ENCODE peak calls at places on chromosome 4, in ten cellular contexts. F is suprapubic skin, P is ovary, Q is gastrocnemius medialis, A is right lobe of liver, W is uterus, V is spleen, Z is adrenal gland, J is esophagus squamous epithelium, K is thyroid gland. N is an unnamed sample.

GRCh38 chr4:158129649-158130048 is 43.2 kb downstream of the GASK1B start:
- DNase-seq in V (no peak), Z (no peak), F (no peak), P (no peak), W (no peak), K (no peak), J (no peak), Q (no peak), A (no peak), N (no peak)

GRCh38 chr4:132227349-132228165 is 921.5 kb upstream of the PCDH10 start:
- DNase-seq in F (no peak), A (peak), P (no peak), J (no peak), K (peak), Q (no peak), W (no peak), Z (peak), V (no peak), N (peak)

GRCh38 chr4:124157781-124158180 is 554.8 kb downstream of the ANKRD50 start:
- DNase-seq in Q (no peak), K (no peak), W (no peak), J (no peak), V (no peak), Z (no peak), A (no peak), P (no peak), F (no peak), N (no peak)

GRCh38 chr4:154528866-154529265 is 21.3 kb downstream of the PLRG1 start:
- DNase-seq in F (no peak), A (no peak), P (no peak), Z (no peak), W (no peak), Q (no peak), K (no peak), V (no peak), J (no peak), N (no peak)

GRCh38 chr4:115454228-115454627 is 340.8 kb upstream of the NDST4 start:
- DNase-seq in Z (no peak), W (no peak), J (no peak), K (no peak), A (no peak), Q (no peak), F (no peak), P (no peak), V (no peak), N (no peak)

GRCh38 chr4:146445198-146446150 is 76.3 kb downstream of the SLC10A7 start:
- DNase-seq in J (no peak), A (peak), Z (no peak), P (no peak), K (no peak), F (no peak), W (no peak), Q (no peak), V (no peak), N (no peak)

GRCh38 chr4:12359420-12359819 is 930.7 kb upstream of the HS3ST1 start:
- DNase-seq in F (no peak), Q (no peak), W (no peak), P (no peak), A (no peak), J (no peak), V (no peak), K (no peak), Z (no peak), N (no peak)

GRCh38 chr4:170801771-170802170 is 712.0 kb upstream of the AADAT start:
- DNase-seq in A (no peak), F (no peak), P (no peak), V (no peak), W (no peak), Q (no peak), Z (no peak), K (no peak), J (no peak), N (no peak)

GRCh38 chr4:2087170-2087569 is 28.0 kb downstream of the NAT8L start:
- DNase-seq in J (no peak), F (no peak), W (no peak), K (no peak), V (no peak), Q (no peak), Z (no peak), P (no peak), A (no peak), N (no peak)

GRCh38 chr4:84069119-84069518 is 430.0 kb downstream of the NKX6-1 start:
- DNase-seq in A (no peak), F (no peak), J (no peak), K (no peak), Z (no peak), Q (no peak), P (no peak), W (no peak), V (no peak), N (no peak)

GRCh38 chr4:126955292-126956191 is 677.2 kb upstream of the INTU start:
- DNase-seq in K (no peak), W (no peak), P (no peak), V (no peak), Q (no peak), J (no peak), F (no peak), A (peak), Z (no peak), N (no peak)

GRCh38 chr4:186606593-186606992 is 51.2 kb upstream of the MTNR1A start:
- DNase-seq in Z (no peak), J (no peak), F (no peak), V (no peak), P (no peak), Q (no peak), W (no peak), K (no peak), A (no peak), N (no peak)

GRCh38 chr4:186605261-186605865 is 50.0 kb upstream of the MTNR1A start:
- DNase-seq in V (no peak), P (no peak), Z (no peak), F (no peak), Q (no peak), A (no peak), K (no peak), W (no peak), J (no peak), N (no peak)

GRCh38 chr4:186599483-186599882 is 44.1 kb upstream of the MTNR1A start:
- DNase-seq in V (no peak), K (no peak), A (no peak), F (no peak), W (no peak), J (no peak), Q (no peak), Z (no peak), P (no peak), N (no peak)

GRCh38 chr4:186604124-186604627 is 48.8 kb upstream of the MTNR1A start:
- DNase-seq in A (no peak), W (no peak), V (no peak), P (no peak), F (no peak), Q (no peak), K (no peak), Z (no peak), J (no peak), N (no peak)

DNA sequence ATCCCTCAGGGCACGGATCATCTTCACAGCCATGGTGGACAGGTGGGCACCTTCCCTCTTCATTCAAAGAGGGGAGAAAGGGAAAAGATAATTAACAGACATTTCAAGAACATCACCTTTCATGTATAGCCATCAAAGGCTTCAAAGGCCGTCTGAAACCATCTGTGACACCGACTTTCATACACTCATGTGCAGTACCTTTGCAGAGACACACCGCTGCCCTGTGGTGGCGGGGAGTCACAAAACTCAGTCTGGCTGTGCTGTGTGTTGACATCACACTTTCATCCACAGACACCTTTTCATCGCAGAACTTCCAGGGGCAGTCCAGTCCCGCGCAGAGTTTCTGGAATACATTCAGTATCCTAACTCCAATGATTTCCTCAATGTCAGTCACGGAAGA is 47.6 kb upstream of the MTNR1A start:
- DNase-seq in A (no peak), W (no peak), V (no peak), K (no peak), P (no peak), Q (no peak), Z (no peak), F (no peak), J (no peak), N (no peak)
- H3K27ac ChIP-seq in A (no peak), W (no peak), V (no peak), K (no peak), P (no peak), Q (no peak), Z (no peak), F (no peak), J (no peak), N (no peak)

DNA sequence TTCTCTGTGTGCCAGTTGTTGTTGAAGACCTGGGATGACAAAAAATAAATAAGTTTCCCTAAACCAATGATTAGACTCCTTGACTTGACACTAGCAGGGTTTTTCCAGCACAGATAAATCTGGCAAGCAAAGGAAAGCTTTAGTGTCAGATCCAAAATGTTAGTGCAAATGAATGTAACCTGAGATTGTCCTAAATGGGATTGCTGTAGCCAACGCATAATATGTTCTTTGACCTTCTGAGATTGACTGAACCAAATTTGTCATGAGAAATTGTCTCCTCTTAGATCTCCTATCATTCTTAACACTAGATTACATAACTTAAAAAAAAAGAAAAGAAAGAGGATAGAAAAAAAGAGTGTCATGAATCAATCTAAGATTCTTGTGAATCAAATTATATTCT is 196.5 kb downstream of the RELL1 start:
- DNase-seq in Z (no peak), V (no peak), F (no peak), A (no peak), Q (no peak), W (no peak), J (no peak), K (no peak), P (no peak), N (no peak)
- TF ChIP-seq POLR2A in Z (no peak), V (no peak), F (no peak), A (no peak), Q (no peak), W (no peak), J (no peak), K (no peak), P (no peak), N (no peak)

GRCh38 chr4:37816006-37816405 is 10.5 kb upstream of the PGM2 start:
- DNase-seq in K (no peak), Q (no peak), Z (no peak), W (no peak), V (no peak), P (no peak), A (no peak), J (no peak), F (no peak), N (no peak)
- H3K27ac ChIP-seq in K (no peak), Q (no peak), Z (no peak), W (no peak), V (no peak), P (no peak), A (no peak), J (no peak), F (no peak), N (no peak)

GRCh38 chr4:82372502-82372873 is 1.3 kb downstream of the HNRNPD start:
- DNase-seq in W (no peak), F (no peak), A (no peak), Z (peak), V (peak), Q (peak), P (peak), J (no peak), K (peak), N (peak)

GRCh38 chr4:82371398-82371972 is 2.3 kb downstream of the HNRNPD start:
- DNase-seq in W (no peak), F (no peak), J (no peak), Z (no peak), V (no peak), K (no peak), Q (no peak), A (no peak), P (no peak), N (no peak)

GRCh38 chr4:82376109-82376508 is 2.3 kb upstream of the HNRNPD start:
- DNase-seq in Z (no peak), P (no peak), J (no peak), Q (no peak), W (no peak), K (no peak), F (no peak), A (no peak), V (peak), N (no peak)

GRCh38 chr4:82373816-82374740 is at the start of gene HNRNPD:
- DNase-seq in J (peak), Z (peak), A (peak), W (peak), K (peak), V (peak), F (peak), Q (peak), P (peak), N (peak)

DNA sequence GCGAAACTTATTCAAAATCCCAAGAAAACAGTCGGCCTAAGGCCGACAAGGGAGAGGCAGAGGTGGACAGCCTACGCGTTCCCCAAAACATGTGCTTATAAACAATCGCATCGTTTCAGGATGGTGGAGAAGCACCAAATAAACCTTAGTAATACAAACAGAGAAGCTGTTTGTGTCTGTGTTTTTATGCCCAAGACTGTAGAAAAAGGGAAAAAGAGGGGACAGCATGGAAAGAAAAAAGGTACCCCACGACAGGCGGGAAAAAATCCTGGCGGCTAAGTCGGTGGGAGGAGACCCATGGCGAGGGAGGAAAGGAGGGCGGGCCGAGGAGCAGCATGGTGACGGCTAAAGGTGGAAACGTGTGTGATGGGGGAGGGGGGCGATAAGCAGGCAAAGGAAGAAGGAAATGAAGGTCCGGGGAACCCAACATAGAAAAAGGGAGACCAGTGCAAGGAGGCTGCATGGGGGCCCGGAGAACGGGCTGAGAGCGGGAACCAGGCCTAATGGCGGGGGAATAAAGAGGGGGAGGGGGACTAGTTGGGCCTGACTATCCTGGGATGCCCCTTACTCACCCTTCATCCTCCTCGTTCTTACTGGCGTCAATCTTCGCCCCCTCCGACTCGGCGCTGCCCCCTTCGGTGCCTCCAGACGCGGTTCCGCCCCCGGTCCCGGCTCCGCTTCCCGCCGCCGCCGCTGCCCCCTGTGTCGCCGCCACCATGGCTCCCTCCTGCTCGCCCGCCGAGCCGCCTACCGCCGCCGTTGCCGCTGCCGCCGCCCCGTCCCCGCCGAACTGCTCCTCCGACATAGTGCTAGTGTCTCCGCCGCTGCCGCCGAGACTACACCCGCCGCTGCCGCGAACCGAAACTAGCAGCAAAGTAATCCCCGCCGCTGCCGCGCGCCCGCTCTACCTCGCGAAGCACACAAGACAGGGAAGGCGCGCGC is 646 bp downstream of the HNRNPD start:
- DNase-seq in A (peak), W (peak), Q (peak), V (peak), F (peak), P (peak), K (peak), Z (peak), J (peak), N (peak)
- TF ChIP-seq POLR2A in A (no peak), W (no peak), Q (no peak), V (no peak), F (no peak), P (no peak), K (no peak), Z (no peak), J (no peak), N (no peak)

DNA sequence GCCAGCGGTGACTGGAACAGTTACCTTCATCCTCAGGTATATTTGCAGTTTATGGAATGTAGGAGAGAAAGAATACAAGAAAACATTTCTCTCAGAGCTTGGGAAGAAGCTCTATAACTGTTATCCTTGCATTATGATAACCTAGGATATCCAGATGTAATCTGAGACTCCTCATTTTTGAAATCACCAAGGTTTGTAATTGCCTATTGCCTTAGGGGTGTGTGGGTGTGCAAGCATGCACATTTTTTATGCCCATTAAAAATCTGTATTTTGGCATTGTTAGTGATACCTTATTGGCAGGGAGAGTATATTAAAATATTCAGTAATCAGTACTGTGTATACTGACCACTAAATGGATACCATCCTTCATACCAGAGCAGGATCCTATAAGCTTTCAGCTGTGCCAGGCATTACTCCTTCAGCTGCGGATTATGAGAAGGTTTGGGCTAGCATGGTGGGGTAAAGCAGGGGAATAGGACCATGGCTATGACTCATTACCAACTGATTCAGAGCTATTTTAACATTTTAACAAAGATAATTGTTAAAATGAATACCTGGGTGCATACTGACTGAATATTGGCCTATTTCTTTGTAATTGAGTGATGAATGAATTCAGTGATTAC is 8.4 kb downstream of the SEC24B start:
- DNase-seq in W (no peak), Q (no peak), Z (no peak), J (no peak), K (no peak), F (no peak), P (no peak), V (no peak), A (no peak), N (no peak)
- H3K27ac ChIP-seq in W (peak), Q (no peak), Z (peak), J (no peak), K (no peak), F (no peak), P (no peak), V (no peak), A (no peak), N (no peak)

GRCh38 chr4:118388621-118389020 is 35.8 kb upstream of the PRSS12 start:
- DNase-seq in Z (no peak), W (no peak), Q (no peak), V (no peak), A (no peak), K (no peak), F (no peak), P (no peak), J (no peak), N (no peak)
- TF ChIP-seq POLR2A in Z (no peak), W (no peak), Q (no peak), V (no peak), A (no peak), K (no peak), F (no peak), P (no peak), J (no peak), N (no peak)

DNA sequence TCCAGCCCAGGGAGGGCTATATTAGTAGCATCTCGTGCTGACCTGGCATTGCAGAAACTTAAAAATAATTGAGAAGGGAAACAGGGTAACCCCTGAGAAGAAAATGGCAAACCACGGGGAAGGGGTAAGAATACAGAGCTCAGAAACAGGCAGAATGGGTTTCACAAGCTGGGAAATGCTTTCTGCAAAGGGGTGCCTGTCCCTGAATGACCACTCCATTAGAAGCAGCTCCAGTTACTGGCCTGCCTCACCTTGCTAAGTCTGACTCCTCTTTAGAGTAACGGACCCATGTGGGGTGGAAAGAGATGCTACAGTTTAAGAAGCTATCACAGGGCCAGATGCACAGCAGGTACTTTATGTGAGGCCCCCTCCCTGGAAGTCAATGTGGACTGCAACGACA is 2.5 kb downstream of the WDR1 start:
- DNase-seq in F (no peak), V (no peak), A (no peak), P (no peak), Z (no peak), K (no peak), Q (no peak), W (no peak), J (no peak), N (no peak)
- H3K27ac ChIP-seq in F (no peak), V (no peak), A (no peak), P (no peak), Z (no peak), K (no peak), Q (peak), W (peak), J (peak), N (no peak)

GRCh38 chr4:151518359-151518758 is 109.4 kb downstream of the FHIP1A start:
- DNase-seq in W (no peak), V (no peak), J (no peak), P (no peak), K (no peak), Q (no peak), Z (no peak), F (no peak), A (no peak), N (no peak)

GRCh38 chr4:151524610-151525009 is 115.6 kb downstream of the FHIP1A start:
- DNase-seq in K (no peak), P (no peak), W (no peak), J (no peak), Q (no peak), V (no peak), Z (no peak), A (no peak), F (no peak), N (no peak)

GRCh38 chr4:151519728-151520415 is 110.9 kb downstream of the FHIP1A start:
- DNase-seq in Q (no peak), W (no peak), A (no peak), Z (no peak), J (no peak), F (no peak), P (no peak), K (no peak), V (no peak), N (no peak)

GRCh38 chr4:151527699-151528098 is 118.7 kb downstream of the FHIP1A start:
- DNase-seq in F (no peak), P (no peak), W (no peak), A (no peak), Q (no peak), V (no peak), K (no peak), Z (no peak), J (no peak), N (no peak)

GRCh38 chr4:151522790-151523332 is 113.9 kb downstream of the FHIP1A start:
- DNase-seq in A (no peak), W (no peak), Q (no peak), F (no peak), V (no peak), K (no peak), J (no peak), P (no peak), Z (no peak), N (no peak)
- TF ChIP-seq POLR2A in A (no peak), W (no peak), Q (no peak), F (no peak), V (no peak), K (no peak), J (no peak), P (no peak), Z (no peak), N (no peak)

DNA sequence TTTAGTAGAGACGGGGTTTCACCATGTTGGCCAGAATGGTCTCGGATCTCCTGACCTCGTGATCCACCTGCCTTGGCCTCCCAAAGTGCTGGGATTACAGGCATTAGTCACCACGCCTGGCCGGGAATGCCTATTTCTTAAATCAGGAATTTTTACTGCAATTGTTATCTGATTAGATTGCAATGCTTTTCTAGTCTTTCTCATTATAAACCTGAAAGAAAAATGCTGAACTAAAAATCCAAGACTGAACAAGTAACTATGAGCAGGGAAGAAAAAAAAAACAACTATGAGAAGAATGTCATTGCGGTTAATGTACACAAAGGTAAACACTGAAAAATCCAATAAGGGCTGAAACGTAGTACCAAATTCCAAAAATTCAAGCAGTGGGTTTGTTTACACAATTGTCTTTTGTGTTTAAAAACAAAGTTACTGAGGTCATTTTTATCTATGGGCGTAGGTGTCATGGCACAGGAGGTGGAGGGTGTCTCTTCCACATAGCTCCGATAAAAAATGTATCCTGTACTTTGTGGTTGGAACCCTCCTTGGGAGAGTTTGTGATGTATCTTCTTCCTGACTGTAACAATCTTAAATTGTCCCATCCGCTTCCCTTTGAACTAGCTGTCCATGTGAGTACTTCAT is 11.0 kb upstream of the TMEM156 start:
- DNase-seq in W (no peak), V (no peak), Q (no peak), J (no peak), F (no peak), P (no peak), Z (peak), A (peak), K (no peak), N (peak)
- H3K27ac ChIP-seq in W (peak), V (no peak), Q (peak), J (peak), F (peak), P (peak), Z (peak), A (peak), K (peak), N (peak)

N was measured in body of pancreas.